ENCODE peak calls at places on chromosomes 11 and 22, in five cellular contexts. O is effector memory CD4-positive, alpha-beta T cell; E is RWPE2; W is ovary; L is heart right ventricle. N is an unnamed sample. For H3K4me1, the result is how much of the 10 kb centered on the place peaks cover.

GRCh38 chr11:130388607-130389205 is 39.7 kb downstream of the ADAMTS8 start:
- DNase-seq in W (no peak), E (no peak), O (no peak), L (no peak), N (peak)

GRCh38 chr11:129577986-129578385 is 202.3 kb downstream of the BARX2 start:
- DNase-seq in O (no peak), W (no peak), E (no peak), L (no peak), N (no peak)

GRCh38 chr11:105881027-105881426 is 141.0 kb downstream of the MSANTD4 start:
- DNase-seq in W (no peak), L (no peak), O (no peak), E (no peak), N (no peak)

GRCh38 chr11:15687342-15687741 is 572.6 kb downstream of the INSC start:
- DNase-seq in O (no peak), W (no peak), E (no peak), L (no peak), N (no peak)

GRCh38 chr22:20552450-20552894 is 45.1 kb downstream of the MED15 start:
- DNase-seq in L (peak), E (no peak), W (peak), O (no peak), N (no peak)

GRCh38 chr11:298406-299065 is 790 bp downstream of the IFITM5 start:
- DNase-seq in O (no peak), W (peak), E (peak), L (no peak), N (no peak)

GRCh38 chr11:25065711-25066110 is 568.9 kb downstream of the LUZP2 start:
- DNase-seq in W (no peak), L (no peak), O (no peak), E (no peak), N (no peak)

GRCh38 chr11:32118025-32118974 is 27.4 kb downstream of the RCN1 start:
- DNase-seq in E (no peak), W (no peak), O (no peak), L (no peak), N (no peak)

GRCh38 chr11:87466228-87466627 is 428.5 kb downstream of the TMEM135 start:
- DNase-seq in L (no peak), W (no peak), E (no peak), O (no peak), N (no peak)

GRCh38 chr11:10701982-10702381 is 8.4 kb upstream of the IRAG1 start:
- DNase-seq in E (no peak), W (no peak), O (no peak), L (no peak), N (no peak)

GRCh38 chr22:27880778-27881394 is 38.2 kb downstream of the PITPNB start:
- DNase-seq in L (peak), O (no peak), W (peak), E (no peak), N (peak)

GRCh38 chr11:128311742-128312719 is 275.3 kb downstream of the ETS1 start:
- DNase-seq in L (no peak), O (no peak), E (no peak), W (no peak), N (no peak)

GRCh38 chr11:20099527-20099926 is 60.7 kb downstream of the DBX1 start:
- DNase-seq in L (no peak), O (no peak), E (no peak), W (no peak), N (peak)

GRCh38 chr22:43473441-43473840 is 61.6 kb downstream of the MPPED1 start:
- DNase-seq in O (no peak), E (no peak), W (no peak), L (no peak), N (no peak)

GRCh38 chr11:70292166-70292565 is 21.7 kb downstream of the PPFIA1 start:
- DNase-seq in O (no peak), W (no peak), L (no peak), E (no peak), N (no peak)

GRCh38 chr22:19035474-19036228 is 86.6 kb downstream of the DGCR2 start:
- DNase-seq in W (no peak), E (no peak), L (no peak), O (no peak), N (no peak)

GRCh38 chr22:19096555-19096954 is 25.7 kb downstream of the DGCR2 start:
- DNase-seq in O (no peak), W (no peak), E (no peak), L (no peak), N (no peak)

GRCh38 chr11:46414466-46414796 is 22.9 kb upstream of the CHRM4 start:
- DNase-seq in L (no peak), E (no peak), O (no peak), W (no peak), N (no peak)

GRCh38 chr11:43516316-43516820 is 157.6 kb downstream of the TTC17 start:
- DNase-seq in W (no peak), O (no peak), E (no peak), L (no peak), N (no peak)

GRCh38 chr11:134224710-134225662 is 515 bp downstream of the VPS26B start:
- DNase-seq in E (no peak), L (peak), O (no peak), W (peak), N (peak)

GRCh38 chr22:36977401-36977861 is 41.8 kb downstream of the TST start:
- DNase-seq in W (peak), L (peak), E (no peak), O (peak), N (peak)

GRCh38 chr22:46044718-46045458 is 67.9 kb upstream of the WNT7B start:
- DNase-seq in O (no peak), W (no peak), E (no peak), L (no peak), N (no peak)

GRCh38 chr11:94674005-94674491 is 94.1 kb upstream of the AMOTL1 start:
- DNase-seq in W (no peak), L (no peak), E (no peak), O (no peak), N (no peak)

GRCh38 chr11:66465371-66466224 is 1.1 kb upstream of the PELI3 start:
- DNase-seq in O (no peak), L (no peak), E (no peak), W (no peak), N (no peak)
- H3K27ac ChIP-seq in O (peak), L (peak), E (peak), W (peak), N (peak)

DNA sequence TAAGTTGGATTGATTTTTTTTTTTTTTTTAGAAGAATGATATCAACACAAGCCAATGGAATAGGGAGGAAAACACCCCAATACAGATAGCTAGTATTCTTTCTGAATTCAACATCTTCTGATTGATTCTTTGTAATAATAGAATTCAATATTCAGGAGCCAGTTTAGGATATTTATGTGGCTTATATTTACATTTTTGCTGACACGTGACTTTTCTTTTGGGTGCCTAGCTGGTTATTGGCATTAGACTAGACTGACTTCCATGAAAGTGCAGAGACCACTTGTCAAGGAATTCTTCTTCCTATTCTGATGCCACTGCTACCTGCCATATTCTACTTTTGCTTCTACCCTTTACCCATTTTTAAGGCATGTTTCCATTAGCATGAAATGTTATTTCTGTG is 16.4 kb downstream of the TRIM44 start:
- DNase-seq in L (no peak), E (no peak), O (no peak), W (no peak), N (no peak)
- H3K4me1 ChIP-seq in L (half or more), E (under half), O (under half), W (under half), N (under half)

DNA sequence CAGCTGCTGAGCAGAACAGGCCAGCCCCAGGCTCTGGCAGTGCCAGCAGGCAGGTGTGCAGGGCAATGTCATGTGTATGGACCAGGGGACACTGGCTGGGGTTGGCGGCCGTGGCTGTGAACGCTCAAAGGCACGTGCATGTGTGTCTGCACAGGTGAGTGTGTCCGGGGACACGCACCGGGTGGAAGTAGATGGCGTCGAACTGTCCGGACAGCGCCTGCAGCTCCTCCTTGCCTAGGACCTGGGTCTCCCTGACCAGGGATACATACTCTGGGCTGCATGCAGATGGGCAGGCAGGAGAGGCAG is 863 bp downstream of the HDAC10 start:
- DNase-seq in W (no peak), E (no peak), O (no peak), L (no peak), N (no peak)
- H3K4me3 ChIP-seq in W (peak), E (peak), O (peak), L (peak), N (peak)

DNA sequence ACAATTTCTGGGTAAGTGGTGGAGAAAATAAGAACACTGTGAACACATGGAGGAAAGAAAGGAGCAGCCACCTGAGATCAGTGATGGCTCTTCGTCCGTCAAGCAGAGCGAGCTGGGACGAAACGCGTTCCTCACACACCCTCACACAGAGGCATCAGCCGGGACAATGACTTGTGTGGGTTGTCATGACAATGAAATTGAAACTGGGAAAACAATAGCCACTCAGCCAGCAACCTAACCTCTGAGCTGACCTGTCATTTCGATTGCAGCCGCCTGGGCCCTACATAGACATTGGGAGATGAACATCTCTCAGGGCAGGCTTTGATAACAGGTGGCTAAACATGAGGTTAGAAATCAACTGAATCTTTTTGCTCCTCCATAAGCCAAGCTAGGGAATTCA is 51.3 kb downstream of the TRIM29 start:
- DNase-seq in L (no peak), W (no peak), E (no peak), O (no peak), N (no peak)
- H3K27ac ChIP-seq in L (no peak), W (no peak), E (no peak), O (no peak), N (no peak)

GRCh38 chr11:5618807-5619206 is 6.0 kb upstream of the TRIM34 start:
- DNase-seq in L (no peak), E (no peak), W (no peak), O (no peak), N (no peak)

GRCh38 chr11:5621580-5621979 is 3.2 kb upstream of the TRIM34 start:
- DNase-seq in O (no peak), L (no peak), W (no peak), E (no peak), N (no peak)

GRCh38 chr11:5624489-5625278 is at the start of gene TRIM34:
- DNase-seq in W (peak), E (no peak), L (peak), O (peak), N (peak)

GRCh38 chr11:5622802-5623201 is 2.0 kb upstream of the TRIM34 start:
- DNase-seq in O (no peak), L (no peak), E (no peak), W (no peak), N (no peak)

DNA sequence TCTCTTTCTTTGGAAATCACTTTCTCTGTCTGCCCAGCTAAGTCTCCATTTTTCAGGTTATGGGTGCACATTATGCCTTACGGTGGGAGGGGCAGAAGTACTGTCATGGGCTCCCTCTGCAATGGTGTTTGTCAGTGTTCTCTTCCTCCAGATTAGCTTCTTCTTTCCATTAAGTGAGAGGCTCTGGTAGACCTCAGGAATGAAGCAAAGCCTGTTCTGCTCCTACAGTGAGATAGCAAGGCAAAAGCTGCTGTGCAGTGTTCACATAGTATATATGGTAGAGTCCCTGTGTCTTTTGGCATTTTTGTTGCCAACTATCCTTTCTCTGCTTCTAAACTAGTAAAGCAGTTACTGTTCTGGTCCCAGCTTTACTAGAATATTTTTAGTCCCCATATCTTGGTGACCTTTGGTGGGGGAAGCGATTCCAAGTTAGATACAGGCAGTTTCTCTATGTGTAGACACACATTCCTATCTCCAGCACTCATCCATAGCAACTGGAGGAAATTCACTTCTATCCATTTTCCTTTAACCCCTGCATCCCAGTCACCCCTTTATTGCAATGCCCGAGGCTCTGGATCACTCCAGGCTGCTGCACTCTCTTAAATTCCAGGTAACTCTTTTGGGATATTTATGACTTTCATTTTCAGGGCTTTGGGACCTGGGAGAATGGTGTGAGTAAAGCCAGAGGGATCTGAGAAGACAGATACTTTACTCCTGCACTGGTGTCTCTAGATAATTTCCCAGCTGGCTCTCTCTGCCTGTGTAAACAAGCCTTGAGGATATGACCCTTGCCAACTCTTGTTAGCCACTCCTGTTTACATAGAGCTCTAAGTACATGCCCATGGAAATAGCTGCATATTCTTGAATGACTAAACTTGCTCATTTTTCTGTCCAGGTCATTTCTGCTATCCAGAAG is 3.9 kb upstream of the TRIM34 start:
- DNase-seq in E (no peak), W (no peak), O (no peak), L (no peak), N (no peak)
- H3K4me1 ChIP-seq in E (half or more), W (under half), O (under half), L (under half), N (under half)

DNA sequence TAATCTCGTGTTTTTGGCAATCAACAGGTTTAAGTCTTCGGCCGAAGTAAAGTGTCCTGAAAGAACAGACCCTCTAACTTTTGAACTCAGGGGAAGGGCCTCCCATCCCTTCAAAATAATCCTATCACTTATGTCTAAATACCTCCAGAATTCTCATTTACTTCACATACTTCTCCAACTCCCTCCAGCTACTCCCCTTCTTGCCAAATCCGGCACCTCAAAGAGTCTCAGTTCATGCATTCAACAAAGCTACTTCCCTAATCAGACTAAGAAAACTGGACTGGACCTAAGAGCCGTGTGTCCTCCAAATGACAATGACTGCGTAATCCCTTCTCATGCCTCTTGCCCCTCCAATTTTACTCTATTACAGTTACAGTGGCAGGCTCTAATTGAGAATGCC is 1.3 kb downstream of the DDB1 start:
- DNase-seq in E (no peak), W (no peak), O (no peak), L (no peak), N (no peak)
- H3K4me3 ChIP-seq in E (peak), W (peak), O (no peak), L (peak), N (peak)

DNA sequence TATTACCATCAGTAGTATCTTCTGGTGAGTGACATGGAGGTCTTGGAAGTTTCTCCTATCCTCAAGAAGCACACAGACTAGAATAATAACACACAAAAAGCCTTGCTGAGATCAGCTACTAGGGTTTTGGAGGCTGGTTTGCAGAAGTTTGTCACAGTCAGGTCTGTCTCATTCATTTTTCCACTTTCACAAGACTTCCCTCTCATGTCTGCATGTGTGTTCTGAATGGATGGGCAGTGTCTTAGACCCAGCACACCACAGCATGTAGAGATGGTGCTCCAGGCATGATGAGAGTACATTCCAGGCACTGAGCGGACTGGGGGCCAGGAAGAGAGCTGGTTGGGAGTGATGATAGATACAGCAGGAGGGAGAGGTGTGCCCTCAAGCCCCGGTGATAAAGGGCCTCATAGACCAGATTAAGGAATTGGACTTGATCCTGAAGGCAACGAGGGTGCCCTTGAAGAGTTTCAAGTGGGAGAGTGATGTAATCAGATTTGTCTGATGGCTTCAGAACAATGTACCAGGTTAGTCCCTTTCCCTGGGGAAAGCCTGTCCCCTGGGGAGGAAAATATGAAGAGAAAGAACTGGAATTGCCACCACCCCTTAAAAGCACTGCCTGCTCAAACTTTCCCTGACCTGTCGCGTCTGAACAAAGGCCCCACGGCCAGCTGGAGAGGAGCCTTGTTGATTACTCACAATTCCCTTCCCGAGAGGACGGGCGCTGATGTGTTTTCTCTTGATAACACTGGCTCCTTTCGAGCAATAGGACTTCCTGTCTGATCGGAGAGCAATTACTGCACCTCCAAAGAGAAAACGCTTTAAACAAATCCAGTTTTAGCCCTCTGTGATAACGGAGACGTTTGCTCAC is 45.1 kb upstream of the LMO2 start:
- DNase-seq in W (peak), L (peak), E (no peak), O (no peak), N (no peak)
- H3K27ac ChIP-seq in W (no peak), L (peak), E (no peak), O (no peak), N (no peak)